ENCODE peak calls at places on chromosomes 3 and 15, in seven cellular contexts. S, V, Y, Q, K, H and N are unnamed samples.

GRCh38 chr15:65893060-65893459 is 23.8 kb downstream of the RAB11A start:
- DNase-seq in S (no peak), Y (no peak), Q (no peak), V (no peak), H (no peak), K (no peak), N (no peak)

GRCh38 chr3:74426571-74426970 is 187.9 kb downstream of the CNTN3 start:
- DNase-seq in H (no peak), S (no peak), K (peak; percentile 59), Y (no peak), V (no peak), Q (peak; percentile 67), N (no peak)

GRCh38 chr15:98791046-98791701 is 142.8 kb downstream of the IGF1R start:
- DNase-seq in K (no peak), V (no peak), Q (no peak), H (no peak), S (no peak), Y (no peak), N (no peak)

GRCh38 chr15:75835990-75836952 is 7.0 kb upstream of the UBE2Q2 start:
- DNase-seq in Q (no peak), S (peak; percentile 80), Y (no peak), H (no peak), K (no peak), V (no peak), N (no peak)

GRCh38 chr3:187920871-187921270 is 175.6 kb upstream of the BCL6 start:
- DNase-seq in Y (no peak), V (no peak), K (peak; percentile 56), Q (no peak), S (no peak), H (no peak), N (no peak)

GRCh38 chr3:126373682-126374601 is 16.7 kb upstream of the KLF15 start:
- DNase-seq in K (peak; percentile 25), Q (peak; percentile 37), Y (no peak), H (no peak), S (no peak), V (no peak), N (no peak)

GRCh38 chr15:67849538-67849937 is 9.7 kb upstream of the RNU6-1 start:
- DNase-seq in S (no peak), K (no peak), Y (no peak), Q (no peak), V (no peak), H (no peak), N (no peak)

GRCh38 chr3:54320376-54320775 is 198.0 kb downstream of the CACNA2D3 start:
- DNase-seq in S (no peak), H (no peak), V (no peak), K (no peak), Y (no peak), Q (no peak), N (no peak)

GRCh38 chr15:92882697-92883642 is 17.2 kb upstream of the CHD2 start:
- DNase-seq in S (no peak), Q (no peak), Y (peak; percentile 28), V (peak; percentile 36), H (no peak), K (no peak), N (peak; percentile 30)

GRCh38 chr3:157067114-157067513 is 92.8 kb downstream of the CCNL1 start:
- DNase-seq in Q (no peak), S (no peak), V (peak; percentile 37), Y (no peak), H (no peak), K (no peak), N (no peak)

GRCh38 chr3:8767667-8768363 is 1.6 kb downstream of the OXTR start:
- DNase-seq in V (no peak), Q (no peak), H (no peak), K (no peak), Y (no peak), S (no peak), N (peak; percentile 25)

GRCh38 chr3:22269827-22270226 is 518.8 kb upstream of the ZNF385D start:
- DNase-seq in V (no peak), Y (no peak), H (no peak), Q (no peak), K (peak; percentile 65), S (no peak), N (no peak)

GRCh38 chr3:94305835-94306685 is 243.2 kb downstream of the NSUN3 start:
- DNase-seq in V (no peak), Y (no peak), K (no peak), Q (no peak), S (no peak), H (no peak), N (no peak)

GRCh38 chr3:53796161-53796560 is 50.1 kb downstream of the CHDH start:
- DNase-seq in V (no peak), S (no peak), K (no peak), Q (no peak), Y (peak; percentile 60), H (no peak), N (no peak)

GRCh38 chr3:190261740-190262139 is 60.5 kb downstream of the CLDN1 start:
- DNase-seq in H (no peak), K (no peak), Q (no peak), Y (no peak), V (no peak), S (no peak), N (no peak)

GRCh38 chr15:41115088-41115651 is 910 bp downstream of the INO80 start:
- DNase-seq in S (peak; percentile 43), K (peak; percentile 40), V (peak; percentile 93), Q (no peak), Y (no peak), H (no peak), N (no peak)

GRCh38 chr3:105829229-105829628 is 39.6 kb downstream of the CBLB start:
- DNase-seq in K (peak; percentile 56), Q (no peak), H (no peak), S (no peak), Y (no peak), V (no peak), N (no peak)

GRCh38 chr15:58666957-58667356 is 82.5 kb downstream of the ADAM10 start:
- DNase-seq in S (no peak), Q (no peak), Y (no peak), H (no peak), K (peak; percentile 48), V (no peak), N (no peak)

GRCh38 chr3:195801251-195802183 is 10.2 kb downstream of the MUC4 start:
- DNase-seq in Q (no peak), S (no peak), K (no peak), H (no peak), Y (no peak), V (no peak), N (no peak)

GRCh38 chr15:69595009-69595825 is 142.6 kb downstream of the RPLP1 start:
- DNase-seq in S (no peak), V (no peak), Q (no peak), K (no peak), H (no peak), Y (peak; percentile 16), N (no peak)

GRCh38 chr3:121654493-121655385 is 6.0 kb downstream of the HCLS1 start:
- DNase-seq in Y (no peak), S (no peak), V (no peak), Q (no peak), H (no peak), K (no peak), N (no peak)

GRCh38 chr3:134134240-134134639 is 104.5 kb upstream of the SLCO2A1 start:
- DNase-seq in H (no peak), Q (no peak), K (peak; percentile 3), S (no peak), Y (no peak), V (no peak), N (no peak)

GRCh38 chr3:50375200-50375931 is 16.0 kb upstream of the TMEM115 start:
- DNase-seq in Q (no peak), S (no peak), Y (no peak), V (peak; percentile 15), H (no peak), K (no peak), N (no peak)

GRCh38 chr3:101340591-101340990 is 20.2 kb upstream of the IMPG2 start:
- DNase-seq in Y (no peak), K (peak; percentile 27), S (no peak), V (no peak), H (no peak), Q (no peak), N (no peak)

GRCh38 chr3:13416002-13416793 is 3.9 kb downstream of the NUP210 start:
- DNase-seq in Y (no peak), K (no peak), H (no peak), V (no peak), Q (no peak), S (peak; percentile 26), N (no peak)

GRCh38 chr15:47523669-47524068 is 193.6 kb upstream of the SEMA6D start:
- DNase-seq in Q (no peak), V (no peak), Y (no peak), K (peak; percentile 53), S (peak; percentile 1), H (no peak), N (no peak)

GRCh38 chr15:101359365-101359947 is 64.4 kb upstream of the SNRPA1 start:
- DNase-seq in Q (no peak), S (no peak), H (no peak), V (no peak), K (no peak), Y (no peak), N (no peak)

GRCh38 chr15:99992611-99993231 is 259.5 kb upstream of the LYSMD4 start:
- DNase-seq in K (no peak), S (no peak), V (no peak), H (no peak), Y (no peak), Q (no peak), N (no peak)

GRCh38 chr15:71117906-71118305 is 2.6 kb downstream of the THSD4 start:
- DNase-seq in S (no peak), Y (no peak), K (no peak), V (no peak), Q (no peak), H (no peak), N (no peak)

GRCh38 chr3:104269771-104270170 is 1096.9 kb upstream of the ALCAM start:
- DNase-seq in Y (no peak), S (no peak), Q (no peak), K (no peak), V (no peak), H (no peak), N (no peak)

GRCh38 chr15:68414591-68414990 is 17.4 kb downstream of the ITGA11 start:
- DNase-seq in H (no peak), Q (no peak), K (no peak), S (no peak), V (no peak), Y (no peak), N (no peak)

GRCh38 chr15:71476823-71477222 is 333.5 kb upstream of the NR2E3 start:
- DNase-seq in S (no peak), Y (no peak), V (no peak), H (no peak), K (no peak), Q (no peak), N (no peak)

GRCh38 chr3:175212896-175213295 is 353.8 kb downstream of the NAALADL2 start:
- DNase-seq in Y (no peak), K (peak; percentile 88), Q (peak; percentile 12), H (no peak), S (no peak), V (no peak), N (no peak)

GRCh38 chr15:28086175-28086703 is 12.9 kb downstream of the OCA2 start:
- DNase-seq in Y (no peak), V (peak; percentile 87), K (peak; percentile 52), S (peak; percentile 37), Q (no peak), H (peak; percentile 54), N (peak; percentile 46)

GRCh38 chr3:15206662-15207576 is 873 bp downstream of the CAPN7 start:
- DNase-seq in S (no peak), H (peak; percentile 8), V (peak; percentile 77), K (peak; percentile 55), Y (no peak), Q (no peak), N (no peak)